ENCODE peak calls at places on chromosome 2, in four cellular contexts. B is transverse colon, J is SK-N-MC, Y is breast epithelium. X is an unnamed sample.
A peak's percentile ranks its signal among the peaks of the same experiment; 100 is the strongest.

GRCh38 chr2:237411683-237412349 is 2.1 kb downstream of the COL6A3 start:
- DNase-seq in J (no peak), B (no peak), Y (no peak), X (peak; percentile 88)

GRCh38 chr2:231344851-231345250 is 50.7 kb upstream of the B3GNT7 start:
- DNase-seq in B (no peak), Y (no peak), J (no peak), X (no peak)

GRCh38 chr2:65027611-65028244 is 28.5 kb upstream of the CEP68 start:
- DNase-seq in Y (no peak), J (no peak), B (no peak), X (no peak)

GRCh38 chr2:5946210-5947118 is 254.3 kb downstream of the SOX11 start:
- DNase-seq in B (no peak), J (no peak), Y (no peak), X (no peak)

GRCh38 chr2:176085861-176086771 is 2.4 kb upstream of the EVX2 start:
- DNase-seq in J (no peak), B (peak; percentile 49), Y (no peak), X (no peak)

GRCh38 chr2:182463760-182464159 is 36.9 kb upstream of the PDE1A start:
- DNase-seq in J (no peak), Y (no peak), B (no peak), X (no peak)

GRCh38 chr2:9219027-9219445 is 12.4 kb downstream of the ASAP2 start:
- DNase-seq in Y (no peak), J (no peak), B (no peak), X (peak; percentile 20)

GRCh38 chr2:204145197-204146190 is 208.9 kb downstream of the ICOS start:
- DNase-seq in Y (peak; percentile 64), B (peak; percentile 83), J (peak; percentile 44), X (no peak)

GRCh38 chr2:60341151-60341550 is 212.3 kb downstream of the BCL11A start:
- DNase-seq in Y (no peak), B (no peak), J (no peak), X (peak; percentile 58)

GRCh38 chr2:134406311-134406710 is 152.4 kb downstream of the MGAT5 start:
- DNase-seq in J (no peak), B (no peak), Y (no peak), X (no peak)

GRCh38 chr2:120845281-120845680 is 109.6 kb downstream of the GLI2 start:
- DNase-seq in Y (peak; percentile 44), J (no peak), B (no peak), X (no peak)

GRCh38 chr2:158755738-158756137 is 39.4 kb upstream of the DAPL1 start:
- DNase-seq in B (no peak), J (no peak), Y (no peak), X (no peak)

GRCh38 chr2:96321230-96322103 is 3.6 kb upstream of the ITPRIPL1 start:
- DNase-seq in Y (no peak), B (peak; percentile 71), J (no peak), X (no peak)

GRCh38 chr2:69298261-69298660 is 88.8 kb downstream of the GFPT1 start:
- DNase-seq in B (no peak), Y (peak; percentile 55), J (no peak), X (no peak)

GRCh38 chr2:191501390-191502168 is 176.4 kb upstream of the NABP1 start:
- DNase-seq in B (no peak), Y (no peak), J (no peak), X (no peak)

GRCh38 chr2:105437708-105438103 is 38.9 kb upstream of the FHL2 start:
- DNase-seq in Y (no peak), B (no peak), J (no peak), X (no peak)

GRCh38 chr2:232885264-232885961 is 15.3 kb downstream of the SNORC start:
- DNase-seq in B (no peak), Y (no peak), J (no peak), X (no peak)

GRCh38 chr2:96831679-96832078 is 12.1 kb downstream of the ANKRD23 start:
- DNase-seq in J (no peak), B (no peak), Y (no peak), X (no peak)

GRCh38 chr2:94993176-94994062 is 32.1 kb upstream of the MAL start:
- DNase-seq in Y (no peak), J (no peak), B (no peak), X (no peak)

GRCh38 chr2:187139469-187139868 is 290.5 kb upstream of the ZSWIM2 start:
- DNase-seq in J (no peak), Y (no peak), B (no peak), X (no peak)

GRCh38 chr2:60066971-60067370 is 486.5 kb downstream of the BCL11A start:
- DNase-seq in B (no peak), J (no peak), Y (no peak), X (no peak)

GRCh38 chr2:85942346-85942957 is 53.7 kb upstream of the ST3GAL5 start:
- DNase-seq in B (no peak), Y (no peak), J (no peak), X (no peak)

GRCh38 chr2:64108842-64109241 is 35.4 kb downstream of the PELI1 start:
- DNase-seq in Y (no peak), B (peak; percentile 24), J (no peak), X (no peak)

GRCh38 chr2:46704593-46704992 is 211.0 kb downstream of the MCFD2 start:
- DNase-seq in B (no peak), Y (no peak), J (no peak), X (no peak)
- H3K4me3 ChIP-seq in B (no peak overlapping the region), Y (no peak overlapping the region), J (no peak overlapping the region), X (no peak overlapping the region)

DNA sequence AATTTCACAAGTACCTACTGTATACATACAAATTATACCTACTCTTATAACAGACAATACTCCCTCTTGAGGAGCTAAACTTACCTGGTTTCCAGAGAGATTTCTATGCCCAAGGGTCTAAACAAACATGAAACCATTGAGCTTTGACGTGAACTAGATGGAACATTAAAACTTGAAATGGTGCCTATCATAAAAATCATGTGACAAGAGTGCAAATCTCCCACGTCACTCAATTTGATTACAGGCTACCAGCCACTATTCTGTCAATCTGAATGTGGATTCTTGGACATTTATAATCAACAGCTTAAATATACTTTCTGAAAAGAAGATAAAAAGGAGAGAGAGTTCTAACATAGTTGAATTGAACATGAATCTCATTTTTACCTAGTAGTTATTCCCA is 297.1 kb upstream of the SESTD1 start:
- DNase-seq in J (no peak), B (no peak), Y (no peak), X (no peak)
- TF ChIP-seq POLR2AphosphoS5 in J (no peak), B (no peak), Y (no peak), X (no peak)

DNA sequence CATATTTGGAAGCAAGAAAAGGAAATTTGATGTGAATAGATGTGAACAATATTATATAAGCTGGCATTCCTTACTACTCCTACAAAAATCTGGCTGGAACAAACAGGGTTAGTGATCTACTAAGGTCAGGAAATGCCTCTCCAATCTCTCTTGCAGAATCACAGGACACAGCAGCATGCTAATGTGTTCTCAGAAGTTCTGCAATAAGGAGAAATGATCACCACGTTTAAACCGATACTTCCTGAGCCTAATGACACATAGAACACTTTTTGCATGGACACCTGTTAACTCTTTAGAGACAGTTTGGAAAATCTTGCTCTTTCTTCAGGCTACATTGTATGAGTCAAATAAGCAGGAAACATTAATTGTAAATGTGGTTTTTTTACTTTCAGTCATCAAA is 89.6 kb upstream of the MAP3K20 start:
- DNase-seq in J (no peak), Y (no peak), B (no peak), X (no peak)
- H3K4me3 ChIP-seq in J (no peak overlapping the region), Y (no peak overlapping the region), B (no peak overlapping the region), X (no peak overlapping the region)

GRCh38 chr2:48651127-48651526 is 33.5 kb downstream of the GTF2A1L start:
- DNase-seq in J (no peak), Y (no peak), B (no peak), X (no peak)
- TF ChIP-seq POLR2AphosphoS5 in J (no peak), Y (no peak), B (no peak), X (no peak)

GRCh38 chr2:66507673-66508127 is 72.8 kb downstream of the MEIS1 start:
- DNase-seq in Y (no peak), J (no peak), B (no peak), X (no peak)
- H3K4me3 ChIP-seq in Y (no peak overlapping the region), J (no peak overlapping the region), B (no peak overlapping the region), X (no peak overlapping the region)

DNA sequence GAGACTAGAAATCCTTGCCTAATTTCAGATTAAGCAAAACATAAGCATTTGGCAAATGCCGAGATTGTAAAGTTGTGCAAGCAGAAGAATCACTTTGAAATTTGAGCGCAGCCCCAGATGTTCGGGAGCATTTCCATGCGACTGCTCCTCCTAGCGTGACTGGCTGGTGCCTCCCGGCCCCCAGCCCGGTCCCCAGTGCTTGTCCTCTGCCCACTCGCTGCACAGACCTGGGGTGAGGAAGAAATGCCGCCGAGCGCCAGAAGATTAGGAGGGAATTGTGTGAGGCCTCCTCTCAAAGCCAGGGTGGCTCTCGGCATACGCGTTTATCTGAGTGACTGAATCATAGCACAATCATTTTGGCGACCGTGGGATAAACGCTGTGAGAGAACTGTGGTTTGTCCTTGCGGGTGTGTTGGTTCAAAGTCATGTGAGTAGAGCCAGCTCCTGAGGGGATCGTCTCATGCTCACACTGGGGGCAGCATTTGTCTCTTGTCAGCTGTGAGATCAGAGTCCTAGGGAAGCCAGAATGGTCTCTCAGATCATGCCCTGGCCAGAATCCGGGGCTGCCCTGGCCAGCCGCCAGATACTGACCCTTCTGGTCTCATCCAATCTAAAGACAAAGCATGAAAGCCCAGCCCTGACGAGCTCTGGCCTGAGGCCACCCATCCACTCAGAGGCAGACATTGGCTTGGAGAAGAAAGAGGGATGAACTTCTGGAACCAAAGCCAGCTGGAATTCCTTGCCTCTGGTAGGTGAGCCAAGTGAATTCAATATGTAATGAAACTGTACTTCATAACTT is 189.3 kb downstream of the SH3RF3 start:
- DNase-seq in B (peak; percentile 61), J (no peak), Y (peak; percentile 53), X (no peak)
- TF ChIP-seq POLR2AphosphoS5 in B (peak; percentile 67), J (no peak), Y (peak; percentile 62), X (peak; percentile 57)

X was measured in vagina.